ENCODE peak calls at places on chromosome 7, in seven cellular contexts. One of them, this sample, is unnamed.

GRCh38 chr7:71206183-71206582 is 74.2 kb downstream of the GALNT17 start:
- DNase-seq in cardiac muscle cell: no peak
- DNase-seq in CD8-positive, alpha-beta memory T cell: no peak
- DNase-seq in adrenal gland: no peak
- DNase-seq in hypothalamus: no peak
- DNase-seq in NCI-H524 treated with DMSO at 0.1 percent for 48 hours: no peak
- DNase-seq in activated CD8-positive, alpha-beta memory T cell treated with anti-CD3 and anti-CD28 coated beads for 48 hours: no peak
- DNase-seq in this sample: no peak

GRCh38 chr7:51187941-51188340 is 128.7 kb downstream of the COBL start:
- DNase-seq in cardiac muscle cell: no peak
- DNase-seq in CD8-positive, alpha-beta memory T cell: no peak
- DNase-seq in adrenal gland: no peak
- DNase-seq in hypothalamus: peak
- DNase-seq in NCI-H524 treated with DMSO at 0.1 percent for 48 hours: peak
- DNase-seq in activated CD8-positive, alpha-beta memory T cell treated with anti-CD3 and anti-CD28 coated beads for 48 hours: no peak
- DNase-seq in this sample: no peak

GRCh38 chr7:100432621-100433275 is 3.1 kb downstream of the MEPCE start:
- DNase-seq in cardiac muscle cell: no peak
- DNase-seq in CD8-positive, alpha-beta memory T cell: no peak
- DNase-seq in adrenal gland: no peak
- DNase-seq in hypothalamus: no peak
- DNase-seq in NCI-H524 treated with DMSO at 0.1 percent for 48 hours: no peak
- DNase-seq in activated CD8-positive, alpha-beta memory T cell treated with anti-CD3 and anti-CD28 coated beads for 48 hours: no peak
- DNase-seq in this sample: no peak

GRCh38 chr7:86012955-86013354 is 630.8 kb upstream of the GRM3 start:
- DNase-seq in cardiac muscle cell: no peak
- DNase-seq in CD8-positive, alpha-beta memory T cell: no peak
- DNase-seq in adrenal gland: no peak
- DNase-seq in hypothalamus: no peak
- DNase-seq in NCI-H524 treated with DMSO at 0.1 percent for 48 hours: no peak
- DNase-seq in activated CD8-positive, alpha-beta memory T cell treated with anti-CD3 and anti-CD28 coated beads for 48 hours: no peak
- DNase-seq in this sample: no peak

GRCh38 chr7:34382166-34382893 is 275.7 kb upstream of the NPSR1 start:
- DNase-seq in cardiac muscle cell: no peak
- DNase-seq in CD8-positive, alpha-beta memory T cell: no peak
- DNase-seq in adrenal gland: no peak
- DNase-seq in hypothalamus: no peak
- DNase-seq in NCI-H524 treated with DMSO at 0.1 percent for 48 hours: no peak
- DNase-seq in activated CD8-positive, alpha-beta memory T cell treated with anti-CD3 and anti-CD28 coated beads for 48 hours: no peak
- DNase-seq in this sample: no peak

GRCh38 chr7:70596575-70596891 is 535.4 kb upstream of the GALNT17 start:
- DNase-seq in cardiac muscle cell: no peak
- DNase-seq in CD8-positive, alpha-beta memory T cell: no peak
- DNase-seq in adrenal gland: no peak
- DNase-seq in hypothalamus: no peak
- DNase-seq in NCI-H524 treated with DMSO at 0.1 percent for 48 hours: no peak
- DNase-seq in activated CD8-positive, alpha-beta memory T cell treated with anti-CD3 and anti-CD28 coated beads for 48 hours: no peak
- DNase-seq in this sample: no peak

GRCh38 chr7:113015038-113015645 is 71.5 kb downstream of the GPR85 start:
- DNase-seq in cardiac muscle cell: peak
- DNase-seq in CD8-positive, alpha-beta memory T cell: no peak
- DNase-seq in adrenal gland: no peak
- DNase-seq in hypothalamus: no peak
- DNase-seq in NCI-H524 treated with DMSO at 0.1 percent for 48 hours: no peak
- DNase-seq in activated CD8-positive, alpha-beta memory T cell treated with anti-CD3 and anti-CD28 coated beads for 48 hours: no peak
- DNase-seq in this sample: no peak

GRCh38 chr7:24913791-24914464 is 66.0 kb downstream of the OSBPL3 start:
- DNase-seq in cardiac muscle cell: peak
- DNase-seq in CD8-positive, alpha-beta memory T cell: no peak
- DNase-seq in adrenal gland: no peak
- DNase-seq in hypothalamus: no peak
- DNase-seq in NCI-H524 treated with DMSO at 0.1 percent for 48 hours: no peak
- DNase-seq in activated CD8-positive, alpha-beta memory T cell treated with anti-CD3 and anti-CD28 coated beads for 48 hours: no peak
- DNase-seq in this sample: no peak

GRCh38 chr7:114976666-114977065 is 54.8 kb downstream of the MDFIC start:
- DNase-seq in cardiac muscle cell: peak
- DNase-seq in CD8-positive, alpha-beta memory T cell: no peak
- DNase-seq in adrenal gland: no peak
- DNase-seq in hypothalamus: no peak
- DNase-seq in NCI-H524 treated with DMSO at 0.1 percent for 48 hours: no peak
- DNase-seq in activated CD8-positive, alpha-beta memory T cell treated with anti-CD3 and anti-CD28 coated beads for 48 hours: no peak
- DNase-seq in this sample: no peak

GRCh38 chr7:100517305-100517704 is 21.7 kb upstream of the AGFG2 start:
- DNase-seq in cardiac muscle cell: no peak
- DNase-seq in CD8-positive, alpha-beta memory T cell: no peak
- DNase-seq in adrenal gland: no peak
- DNase-seq in hypothalamus: no peak
- DNase-seq in NCI-H524 treated with DMSO at 0.1 percent for 48 hours: no peak
- DNase-seq in activated CD8-positive, alpha-beta memory T cell treated with anti-CD3 and anti-CD28 coated beads for 48 hours: no peak
- DNase-seq in this sample: no peak

GRCh38 chr7:33750177-33750576 is 155.2 kb upstream of the BMPER start:
- DNase-seq in cardiac muscle cell: peak
- DNase-seq in CD8-positive, alpha-beta memory T cell: no peak
- DNase-seq in adrenal gland: no peak
- DNase-seq in hypothalamus: no peak
- DNase-seq in NCI-H524 treated with DMSO at 0.1 percent for 48 hours: no peak
- DNase-seq in activated CD8-positive, alpha-beta memory T cell treated with anti-CD3 and anti-CD28 coated beads for 48 hours: no peak
- DNase-seq in this sample: no peak

This sample was measured in mesothelial cell of epicardium.